ENCODE peak calls at places on chromosomes 7 and 10, in eight cellular contexts. G, B, Z, P, O, X, W and K are unnamed samples.

GRCh38 chr10:10564081-10564480 is 453.6 kb upstream of the CELF2 start:
- DNase-seq in G (no peak), B (no peak), Z (no peak), P (peak; percentile 12), O (no peak), X (no peak), W (no peak), K (no peak)

GRCh38 chr7:21806388-21806787 is 139.3 kb downstream of the CDCA7L start:
- DNase-seq in G (no peak), B (no peak), Z (no peak), P (no peak), O (no peak), X (no peak), W (no peak), K (no peak)

GRCh38 chr10:118034755-118035154 is 12.0 kb downstream of the RAB11FIP2 start:
- DNase-seq in G (no peak), B (no peak), Z (no peak), P (no peak), O (no peak), X (no peak), W (no peak), K (no peak)

GRCh38 chr10:3593611-3594010 is 191.4 kb downstream of the KLF6 start:
- DNase-seq in G (no peak), B (no peak), Z (no peak), P (no peak), O (no peak), X (no peak), W (no peak), K (no peak)

GRCh38 chr10:6239213-6239991 is 36.7 kb downstream of the PFKFB3 start:
- DNase-seq in G (no peak), B (peak; percentile 94), Z (no peak), P (peak; percentile 96), O (no peak), X (no peak), W (no peak), K (peak; percentile 57)

GRCh38 chr7:38881015-38881414 is 28.0 kb downstream of the VPS41 start:
- DNase-seq in G (no peak), B (no peak), Z (no peak), P (no peak), O (no peak), X (no peak), W (no peak), K (no peak)

GRCh38 chr10:132076578-132077081 is 10.9 kb downstream of the JAKMIP3 start:
- DNase-seq in G (no peak), B (no peak), Z (no peak), P (no peak), O (no peak), X (no peak), W (no peak), K (no peak)

GRCh38 chr7:151381333-151382078 is 28.3 kb downstream of the WDR86 start:
- DNase-seq in G (no peak), B (no peak), Z (no peak), P (no peak), O (no peak), X (no peak), W (no peak), K (no peak)

GRCh38 chr7:40922316-40922670 is 780.6 kb downstream of the INHBA start:
- DNase-seq in G (no peak), B (peak; percentile 44), Z (no peak), P (no peak), O (no peak), X (no peak), W (no peak), K (no peak)

GRCh38 chr7:55130079-55130476 is 111.3 kb downstream of the EGFR start:
- DNase-seq in G (no peak), B (no peak), Z (no peak), P (no peak), O (no peak), X (no peak), W (no peak), K (no peak)

GRCh38 chr7:80374321-80374720 is 137.5 kb downstream of the GNAT3 start:
- DNase-seq in G (no peak), B (no peak), Z (no peak), P (no peak), O (no peak), X (no peak), W (no peak), K (no peak)

GRCh38 chr10:50469288-50469687 is 154.5 kb downstream of the SGMS1 start:
- DNase-seq in G (no peak), B (peak; percentile 7), Z (no peak), P (peak; percentile 1), O (no peak), X (no peak), W (no peak), K (no peak)

GRCh38 chr10:109676703-109677102 is 246.6 kb downstream of the XPNPEP1 start:
- DNase-seq in G (no peak), B (no peak), Z (no peak), P (no peak), O (no peak), X (no peak), W (no peak), K (no peak)

GRCh38 chr10:109679478-109679877 is 243.8 kb downstream of the XPNPEP1 start:
- DNase-seq in G (no peak), B (no peak), Z (no peak), P (no peak), O (no peak), X (no peak), W (no peak), K (no peak)

DNA sequence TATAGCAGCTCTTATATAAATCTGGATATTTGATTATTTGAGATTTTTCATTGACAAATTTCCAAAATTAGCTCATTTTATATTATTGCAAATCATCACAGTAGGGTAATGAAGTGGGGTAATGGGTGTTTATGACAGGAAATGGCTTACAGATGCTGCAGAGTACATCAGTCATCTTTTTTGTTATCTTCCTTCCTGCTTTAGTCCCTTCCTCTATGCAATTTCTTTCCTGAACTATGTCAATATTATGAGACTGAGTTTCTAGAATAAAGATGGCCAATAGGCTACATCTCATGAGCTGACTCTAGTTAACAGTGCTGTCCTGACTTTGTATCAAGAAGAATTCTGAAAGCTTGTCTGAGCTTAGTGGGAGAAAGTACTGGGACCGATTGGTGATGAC is 244.5 kb downstream of the XPNPEP1 start:
- DNase-seq in G (no peak), B (no peak), Z (no peak), P (peak; percentile 6), O (no peak), X (no peak), W (no peak), K (no peak)
- H3K27me3 ChIP-seq in G (no peaks in the 10 kb centered on the region), B (no peaks in the 10 kb centered on the region), Z (no peaks in the 10 kb centered on the region), P (no peaks in the 10 kb centered on the region), O (no peaks in the 10 kb centered on the region), X (no peaks in the 10 kb centered on the region), W (no peaks in the 10 kb centered on the region), K (no peaks in the 10 kb centered on the region)

GRCh38 chr7:17878621-17879020 is 61.7 kb downstream of the SNX13 start:
- DNase-seq in G (no peak), B (no peak), Z (no peak), P (no peak), O (no peak), X (no peak), W (no peak), K (no peak)
- H3K36me3 ChIP-seq in G (peaks cover 59% of the 10 kb centered on the region), B (no peaks in the 10 kb centered on the region), Z (peaks cover 25% of the 10 kb centered on the region), P (no peaks in the 10 kb centered on the region), O (peaks cover 34% of the 10 kb centered on the region), X (peaks cover 44% of the 10 kb centered on the region), W (no peaks in the 10 kb centered on the region), K (peaks cover 4% of the 10 kb centered on the region)

GRCh38 chr7:73833251-73833919 is 2.6 kb downstream of the CLDN4 start:
- DNase-seq in G (no peak), B (no peak), Z (no peak), P (no peak), O (no peak), X (no peak), W (peak; percentile 77), K (no peak)
- TF ChIP-seq CTCF in G (no peak), B (no peak), Z (no peak), P (no peak), O (no peak), X (no peak), W (no peak), K (no peak)

GRCh38 chr10:43082756-43083155 is 5.9 kb downstream of the RET start:
- DNase-seq in G (no peak), B (no peak), Z (no peak), P (no peak), O (no peak), X (no peak), W (no peak), K (no peak)

GRCh38 chr10:43083764-43084163 is 6.9 kb downstream of the RET start:
- DNase-seq in G (no peak), B (no peak), Z (no peak), P (no peak), O (no peak), X (no peak), W (no peak), K (no peak)

GRCh38 chr10:43084812-43085211 is 7.9 kb downstream of the RET start:
- DNase-seq in G (no peak), B (no peak), Z (no peak), P (no peak), O (no peak), X (no peak), W (no peak), K (no peak)

GRCh38 chr10:43089519-43089918 is 12.7 kb downstream of the RET start:
- DNase-seq in G (no peak), B (no peak), Z (no peak), P (no peak), O (no peak), X (no peak), W (no peak), K (no peak)

DNA sequence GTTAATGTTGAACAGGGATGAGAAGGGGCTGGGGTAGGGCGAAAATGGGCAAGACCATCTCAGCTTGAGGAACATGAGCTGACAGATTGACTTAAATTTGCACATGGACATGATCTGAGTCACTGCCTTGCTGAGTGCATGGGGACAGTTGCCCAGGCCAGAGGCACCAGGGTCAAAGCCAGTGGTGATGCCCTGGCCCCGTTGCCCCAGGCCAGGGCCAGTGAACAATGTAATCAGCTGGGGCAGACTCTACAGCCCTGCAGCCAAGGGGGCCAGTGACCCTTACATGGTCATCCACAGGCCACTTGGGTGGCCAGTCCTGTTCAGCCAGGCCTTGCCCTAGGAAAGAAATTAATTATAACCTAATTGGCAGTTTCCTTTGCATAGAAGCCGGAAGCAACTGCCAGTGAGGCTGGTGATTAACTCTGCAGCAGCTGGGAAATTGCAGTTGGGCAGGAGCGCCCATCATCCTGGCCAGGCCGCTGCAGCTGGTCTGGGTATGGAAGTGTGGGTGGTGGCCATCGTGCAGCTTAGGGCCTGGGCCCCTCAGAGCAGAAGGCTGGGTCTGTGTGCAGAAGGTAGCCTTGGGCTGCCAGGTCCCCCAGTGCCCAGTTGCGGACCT is 9.6 kb downstream of the RET start:
- DNase-seq in G (no peak), B (no peak), Z (no peak), P (no peak), O (no peak), X (no peak), W (no peak), K (no peak)
- H3K27me3 ChIP-seq in G (peaks cover 5% of the 10 kb centered on the region), B (no peaks in the 10 kb centered on the region), Z (no peaks in the 10 kb centered on the region), P (no peaks in the 10 kb centered on the region), O (peaks cover 60% of the 10 kb centered on the region), X (peaks cover 13% of the 10 kb centered on the region), W (no peaks in the 10 kb centered on the region), K (no peaks in the 10 kb centered on the region)

DNA sequence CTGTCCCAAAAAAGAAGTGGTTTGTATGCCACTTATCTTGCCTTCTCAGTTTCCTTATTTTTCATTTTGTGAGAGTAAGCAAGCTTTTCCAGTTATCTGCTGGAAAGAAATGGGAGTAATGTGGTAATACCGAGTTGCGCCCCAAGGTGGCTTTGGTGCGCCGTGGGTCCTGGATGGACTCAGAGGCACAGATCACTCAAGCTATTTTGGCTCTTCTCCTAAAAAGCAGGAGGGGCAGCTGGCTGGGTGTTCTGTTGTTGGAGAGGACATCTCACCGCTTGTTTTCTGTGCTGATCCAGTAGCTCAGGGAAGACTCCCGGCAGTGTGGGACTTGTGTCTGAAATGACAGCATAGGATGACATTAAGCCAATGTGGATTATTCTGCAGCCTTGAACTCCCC is 16.4 kb downstream of the PRKRIP1 start:
- DNase-seq in G (peak; percentile 71), B (peak; percentile 26), Z (no peak), P (peak; percentile 55), O (peak; percentile 46), X (no peak), W (no peak), K (no peak)
- H3K36me3 ChIP-seq in G (peaks cover 93% of the 10 kb centered on the region), B (peaks cover 64% of the 10 kb centered on the region), Z (peaks cover 80% of the 10 kb centered on the region), P (peaks cover 74% of the 10 kb centered on the region), O (peaks cover 91% of the 10 kb centered on the region), X (peaks cover 99% of the 10 kb centered on the region), W (peaks cover 12% of the 10 kb centered on the region), K (peaks cover 39% of the 10 kb centered on the region)